ENCODE peak calls at places on chromosomes 1 and 21, in eight cellular contexts. A is choroid plexus epithelial cell, C is H9, U is ELF-1, K is DMS53, S is AG09309, N is astrocyte of the cerebellum, D is endothelial cell. M is an unnamed sample.

GRCh38 chr21:38303300-38303699 is 46.5 kb downstream of the KCNJ15 start:
- DNase-seq in A (peak; percentile 62), C (no peak), U (no peak), K (no peak), S (peak; percentile 93), N (peak; percentile 60), D (no peak), M (no peak)

GRCh38 chr1:43197343-43198127 is 25.4 kb downstream of the CFAP57 start:
- DNase-seq in A (no peak), C (no peak), U (no peak), K (no peak), S (no peak), N (no peak), D (no peak), M (no peak)

GRCh38 chr1:46623733-46624695 is 7.4 kb upstream of the MOB3C start:
- DNase-seq in A (peak; percentile 15), C (no peak), U (peak; percentile 47), K (no peak), S (no peak), N (no peak), D (no peak), M (no peak)

GRCh38 chr21:33444499-33444898 is 35.3 kb downstream of the TMEM50B start:
- DNase-seq in A (no peak), C (no peak), U (no peak), K (no peak), S (no peak), N (no peak), D (no peak), M (no peak)

GRCh38 chr1:67431869-67432578 is 1.8 kb upstream of the SERBP1 start:
- DNase-seq in A (no peak), C (no peak), U (peak; percentile 35), K (no peak), S (no peak), N (no peak), D (no peak), M (no peak)

GRCh38 chr1:40382601-40383000 is 9.1 kb downstream of the SMAP2 start:
- DNase-seq in A (no peak), C (no peak), U (no peak), K (no peak), S (no peak), N (no peak), D (no peak), M (no peak)

GRCh38 chr1:222369991-222370910 is 177.7 kb downstream of the HHIPL2 start:
- DNase-seq in A (peak; percentile 33), C (no peak), U (peak; percentile 82), K (no peak), S (peak; percentile 57), N (peak; percentile 77), D (no peak), M (peak; percentile 97)

GRCh38 chr1:59779949-59780348 is 34.8 kb upstream of the HOOK1 start:
- DNase-seq in A (no peak), C (no peak), U (no peak), K (peak; percentile 52), S (no peak), N (no peak), D (no peak), M (no peak)

GRCh38 chr21:44714905-44715304 is 3.5 kb upstream of the TSPEAR start:
- DNase-seq in A (no peak), C (no peak), U (no peak), K (no peak), S (no peak), N (no peak), D (no peak), M (no peak)

GRCh38 chr1:940121-941026 is 16.7 kb downstream of the SAMD11 start:
- DNase-seq in A (peak; percentile 86), C (no peak), U (peak; percentile 63), K (peak; percentile 71), S (no peak), N (peak; percentile 50), D (no peak), M (peak; percentile 83)

GRCh38 chr1:36126005-36126716 is 1.1 kb upstream of the COL8A2 start:
- DNase-seq in A (no peak), C (no peak), U (no peak), K (peak; percentile 28), S (no peak), N (no peak), D (no peak), M (no peak)

GRCh38 chr1:47766832-47767740 is 230.1 kb downstream of the TRABD2B start:
- DNase-seq in A (no peak), C (no peak), U (no peak), K (no peak), S (no peak), N (no peak), D (no peak), M (no peak)

GRCh38 chr1:204441558-204441957 is 29.9 kb upstream of the PPP1R15B start:
- DNase-seq in A (no peak), C (no peak), U (no peak), K (no peak), S (no peak), N (no peak), D (no peak), M (no peak)

GRCh38 chr1:159953866-159954515 is at the start of gene SLAMF9:
- DNase-seq in A (no peak), C (peak; percentile 10), U (no peak), K (peak; percentile 20), S (no peak), N (no peak), D (no peak), M (peak; percentile 75)

GRCh38 chr1:27408151-27408550 is 15.7 kb downstream of the GPR3 start:
- DNase-seq in A (no peak), C (no peak), U (no peak), K (no peak), S (no peak), N (no peak), D (no peak), M (no peak)

GRCh38 chr1:25771246-25772114 is 28.5 kb upstream of the SELENON start:
- DNase-seq in A (no peak), C (peak; percentile 54), U (peak; percentile 83), K (peak; percentile 77), S (no peak), N (no peak), D (no peak), M (peak; percentile 68)

GRCh38 chr1:164608651-164609057 is 49.7 kb downstream of the PBX1 start:
- DNase-seq in A (no peak), C (no peak), U (no peak), K (no peak), S (no peak), N (no peak), D (no peak), M (no peak)

GRCh38 chr1:206800411-206800810 is 28.1 kb upstream of the IL10 start:
- DNase-seq in A (no peak), C (no peak), U (no peak), K (no peak), S (no peak), N (no peak), D (no peak), M (no peak)

GRCh38 chr1:10793129-10793651 is 3.3 kb downstream of the CASZ1 start:
- DNase-seq in A (peak; percentile 15), C (no peak), U (peak; percentile 35), K (peak; percentile 57), S (no peak), N (no peak), D (no peak), M (no peak)

GRCh38 chr1:1202831-1203560 is 3.4 kb downstream of the TNFRSF18 start:
- DNase-seq in A (no peak), C (peak; percentile 30), U (no peak), K (no peak), S (no peak), N (no peak), D (peak; percentile 4), M (no peak)

GRCh38 chr1:3027611-3028371 is 6.5 kb downstream of the ACTRT2 start:
- DNase-seq in A (no peak), C (no peak), U (no peak), K (no peak), S (no peak), N (no peak), D (no peak), M (no peak)

GRCh38 chr1:41515131-41515678 is 30.7 kb upstream of the EDN2 start:
- DNase-seq in A (no peak), C (no peak), U (peak; percentile 73), K (peak; percentile 37), S (no peak), N (no peak), D (no peak), M (peak; percentile 79)

GRCh38 chr21:44420416-44421205 is 34.7 kb upstream of the LRRC3 start:
- DNase-seq in A (no peak), C (no peak), U (no peak), K (no peak), S (no peak), N (no peak), D (no peak), M (no peak)

GRCh38 chr1:200075938-200076546 is 48.5 kb downstream of the NR5A2 start:
- DNase-seq in A (peak; percentile 73), C (no peak), U (no peak), K (peak; percentile 85), S (peak; percentile 42), N (peak; percentile 80), D (peak; percentile 17), M (peak; percentile 59)

GRCh38 chr1:84712288-84712874 is 22.1 kb upstream of the SSX2IP start:
- DNase-seq in A (peak; percentile 36), C (no peak), U (no peak), K (no peak), S (no peak), N (peak; percentile 76), D (no peak), M (no peak)

GRCh38 chr1:20552728-20553571 is 577 bp downstream of the FAM43B start:
- DNase-seq in A (peak; percentile 38), C (peak; percentile 51), U (peak; percentile 48), K (peak; percentile 48), S (no peak), N (no peak), D (peak; percentile 20), M (no peak)

GRCh38 chr1:93296555-93297154 is 49.1 kb upstream of the DR1 start:
- DNase-seq in A (no peak), C (peak; percentile 40), U (peak; percentile 19), K (no peak), S (no peak), N (no peak), D (peak; percentile 5), M (no peak)

GRCh38 chr21:45262041-45262581 is 25.6 kb downstream of the POFUT2 start:
- DNase-seq in A (no peak), C (peak; percentile 19), U (no peak), K (no peak), S (no peak), N (no peak), D (no peak), M (peak; percentile 35)

GRCh38 chr1:28437924-28438699 is 67.7 kb upstream of the RCC1 start:
- DNase-seq in A (peak; percentile 97), C (peak; percentile 42), U (peak; percentile 73), K (peak; percentile 90), S (peak; percentile 94), N (peak; percentile 94), D (peak; percentile 42), M (peak; percentile 97)

GRCh38 chr1:5430911-5431310 is 561.3 kb downstream of the NPHP4 start:
- DNase-seq in A (no peak), C (no peak), U (no peak), K (peak; percentile 44), S (no peak), N (no peak), D (no peak), M (no peak)

M was measured in islet precursor cell.